ENCODE peak calls at places on chromosomes 1 and 21, in five cellular contexts. J is neural progenitor cell, H is uterus, Q is WTC11, R is sigmoid colon. V is an unnamed sample.

GRCh38 chr1:242211254-242212022 is 212.5 kb upstream of the MAP1LC3C start:
- DNase-seq in H (no peak), R (no peak), J (peak), Q (peak), V (no peak)

GRCh38 chr21:31781737-31782136 is 49.8 kb upstream of the SCAF4 start:
- DNase-seq in H (no peak), J (no peak), Q (no peak), R (peak), V (no peak)

GRCh38 chr1:205072881-205073280 is 11.4 kb downstream of the TMEM81 start:
- DNase-seq in H (no peak), R (no peak), Q (no peak), J (no peak), V (no peak)

GRCh38 chr1:23673086-23673813 is 18.4 kb upstream of the RPL11 start:
- DNase-seq in Q (peak), R (no peak), H (no peak), J (peak), V (peak)

GRCh38 chr1:42085596-42085995 is 67.6 kb upstream of the GUCA2B start:
- DNase-seq in R (no peak), Q (no peak), H (no peak), J (no peak), V (no peak)

GRCh38 chr1:24121406-24121805 is 9.5 kb upstream of the MYOM3 start:
- DNase-seq in R (no peak), H (no peak), J (no peak), Q (no peak), V (no peak)

GRCh38 chr1:201429771-201430501 is 8.4 kb upstream of the TNNI1 start:
- DNase-seq in Q (no peak), H (no peak), R (no peak), J (no peak), V (no peak)

GRCh38 chr21:42062543-42063022 is 8.5 kb upstream of the UMODL1 start:
- DNase-seq in H (no peak), R (no peak), Q (no peak), J (no peak), V (no peak)

GRCh38 chr1:241774017-241774416 is 74.0 kb upstream of the EXO1 start:
- DNase-seq in R (no peak), Q (no peak), J (no peak), H (no peak), V (no peak)

GRCh38 chr1:22612657-22613056 is 23.8 kb upstream of the C1QA start:
- DNase-seq in Q (no peak), J (no peak), H (no peak), R (no peak), V (no peak)

GRCh38 chr1:165114022-165114888 is 242.3 kb downstream of the LMX1A start:
- DNase-seq in Q (peak), R (no peak), J (peak), H (peak), V (peak)

GRCh38 chr1:155940993-155941844 is at the start of gene RXFP4:
- DNase-seq in Q (no peak), R (no peak), J (no peak), H (no peak), V (peak)

GRCh38 chr1:196609114-196609737 is 986 bp upstream of the KCNT2 start:
- DNase-seq in Q (peak), H (no peak), J (peak), R (peak), V (peak)

GRCh38 chr1:89692601-89693503 is 59.9 kb downstream of the LRRC8C start:
- DNase-seq in J (no peak), R (no peak), H (no peak), Q (no peak), V (no peak)

GRCh38 chr21:33688343-33688742 is 46.0 kb downstream of the ITSN1 start:
- DNase-seq in J (no peak), R (no peak), H (no peak), Q (no peak), V (no peak)

GRCh38 chr1:20645414-20645813 is 12.2 kb downstream of the PINK1 start:
- DNase-seq in R (no peak), J (no peak), Q (no peak), H (no peak), V (no peak)

GRCh38 chr1:101237229-101237837 is 514 bp downstream of the S1PR1 start:
- DNase-seq in Q (no peak), R (no peak), H (peak), J (peak), V (no peak)

GRCh38 chr1:215793210-215793609 is 226.1 kb downstream of the KCTD3 start:
- DNase-seq in H (no peak), J (no peak), R (no peak), Q (no peak), V (no peak)

GRCh38 chr1:236058141-236058626 is 6.7 kb downstream of the NID1 start:
- DNase-seq in Q (no peak), J (peak), R (peak), H (no peak), V (no peak)

GRCh38 chr1:4825841-4826450 is 171.5 kb downstream of the AJAP1 start:
- DNase-seq in J (peak), H (no peak), Q (no peak), R (no peak), V (peak)

GRCh38 chr21:27329255-27329851 is 362.5 kb upstream of the ADAMTS5 start:
- DNase-seq in J (no peak), Q (no peak), H (peak), R (peak), V (no peak)

GRCh38 chr1:205199090-205199930 is 12.2 kb downstream of the DSTYK start:
- DNase-seq in R (no peak), H (no peak), Q (no peak), J (no peak), V (no peak)

GRCh38 chr1:204493882-204494280 is 724 bp downstream of the PIK3C2B start:
- DNase-seq in Q (no peak), R (peak), H (peak), J (peak), V (peak)

GRCh38 chr1:21560916-21561638 is 51.9 kb downstream of the ALPL start:
- DNase-seq in R (no peak), J (no peak), Q (no peak), H (no peak), V (no peak)

GRCh38 chr1:150530491-150531159 is 15.1 kb downstream of the FALEC start:
- DNase-seq in J (no peak), Q (no peak), R (no peak), H (no peak), V (no peak)

GRCh38 chr1:57272150-57272549 is 151.7 kb downstream of the DAB1 start:
- DNase-seq in H (no peak), R (no peak), J (no peak), Q (no peak), V (no peak)

GRCh38 chr1:19463204-19463803 is 22.0 kb downstream of the CAPZB start:
- DNase-seq in R (no peak), Q (no peak), H (no peak), J (no peak), V (no peak)

GRCh38 chr1:222464841-222465210 is 83.1 kb downstream of the HHIPL2 start:
- DNase-seq in H (peak), R (peak), Q (peak), J (peak), V (peak)

GRCh38 chr1:219031821-219032220 is 141.9 kb upstream of the LYPLAL1 start:
- DNase-seq in J (no peak), H (no peak), Q (no peak), R (no peak), V (no peak)

GRCh38 chr21:44370771-44371410 is 17.5 kb downstream of the TRPM2 start:
- DNase-seq in Q (no peak), J (no peak), H (no peak), R (peak), V (no peak)

GRCh38 chr1:48561444-48561843 is 89.4 kb upstream of the SPATA6 start:
- DNase-seq in Q (no peak), H (no peak), R (no peak), J (no peak), V (no peak)

GRCh38 chr1:116853680-116854191 is 56.0 kb upstream of the PTGFRN start:
- DNase-seq in J (peak), Q (no peak), H (peak), R (no peak), V (peak)
- TF ChIP-seq CTCF in J (no peak), Q (no peak), H (no peak), R (no peak), V (no peak)

DNA sequence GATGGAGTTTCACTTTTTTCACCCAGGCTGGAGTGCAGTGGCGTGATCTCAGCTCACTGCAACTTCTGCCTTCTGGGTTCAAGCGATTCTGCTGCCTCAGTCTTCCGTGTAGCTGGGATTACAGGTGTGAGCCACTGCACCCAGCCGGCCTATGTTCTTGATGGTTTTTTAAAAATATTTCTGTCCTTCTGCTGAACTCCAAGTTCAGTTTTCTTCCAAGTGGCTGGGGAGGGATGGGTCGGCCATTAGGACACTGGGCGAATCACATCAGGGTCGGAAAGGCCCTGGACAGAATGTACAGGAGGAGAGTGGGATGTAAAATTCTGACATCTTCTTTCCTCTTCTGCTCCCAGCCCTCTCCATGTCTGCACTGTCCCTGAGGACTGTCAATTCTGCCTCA is 289.6 kb downstream of the PTPRU start:
- DNase-seq in Q (no peak), H (no peak), J (no peak), R (peak), V (no peak)
- TF ChIP-seq CTCF in Q (no peak), H (no peak), J (no peak), R (no peak), V (no peak)

GRCh38 chr1:161763522-161764098 is 2.5 kb upstream of the ATF6 start:
- DNase-seq in J (peak), Q (no peak), H (no peak), R (no peak), V (no peak)
- TF ChIP-seq CTCF in J (peak), Q (peak), H (no peak), R (no peak), V (peak)

DNA sequence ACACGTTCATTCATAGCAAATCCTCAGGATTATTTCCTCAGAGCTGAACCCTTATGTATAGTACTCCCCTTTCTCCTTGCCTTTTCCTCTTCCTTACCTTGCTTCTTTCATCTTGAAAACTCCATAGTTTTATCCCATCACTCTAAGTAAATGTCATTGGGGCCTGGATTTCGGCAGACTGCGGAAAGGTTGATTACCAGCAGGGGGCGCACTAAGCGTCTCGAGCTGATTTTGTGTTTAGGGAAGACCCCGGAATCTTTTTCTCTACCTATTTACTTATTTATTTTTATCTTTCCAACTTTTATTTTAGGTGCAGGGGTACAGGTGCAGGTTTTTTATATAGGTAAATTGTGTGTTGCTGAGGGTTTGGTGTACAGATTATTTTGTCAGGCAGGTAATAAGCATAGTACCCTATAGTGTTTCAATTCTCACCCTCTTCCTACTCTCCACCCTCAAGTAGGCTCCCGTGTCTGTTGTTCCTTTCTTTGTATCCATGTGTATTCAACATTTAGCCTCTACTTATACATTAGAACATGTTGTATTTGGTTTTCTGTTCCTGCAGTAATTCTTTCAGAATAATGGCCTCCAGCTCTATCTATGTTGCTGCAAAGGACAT is 11.4 kb upstream of the MTARC1 start:
- DNase-seq in Q (peak), J (peak), H (no peak), R (no peak), V (peak)
- TF ChIP-seq CTCF in Q (peak), J (peak), H (peak), R (peak), V (peak)

GRCh38 chr1:115764541-115764940 is 4.0 kb downstream of the CASQ2 start:
- DNase-seq in J (peak), R (no peak), Q (no peak), H (no peak), V (peak)
- TF ChIP-seq CTCF in J (peak), R (peak), Q (no peak), H (peak), V (no peak)

V was measured in endothelial cell.